ENCODE peak calls at places on chromosomes 5 and 9, in nine cellular contexts. U is right lobe of liver; A is PC-9; E is psoas muscle; Z is CD4-positive, alpha-beta memory T cell; T is gastrocnemius medialis; H is cardiac muscle cell; Y is substantia nigra; K is tibial artery. D is an unnamed sample.

GRCh38 chr5:93598997-93599371 is 16.0 kb downstream of the NR2F1 start:
- DNase-seq in K (no peak), U (no peak), T (no peak), E (no peak), A (no peak), Z (no peak), Y (no peak), H (no peak), D (no peak)

GRCh38 chr5:105034335-105034734 is 1471.7 kb upstream of the NUDT12 start:
- DNase-seq in H (no peak), T (no peak), Z (no peak), K (no peak), Y (no peak), U (no peak), A (no peak), E (no peak), D (no peak)

GRCh38 chr9:77751341-77752091 is 103.4 kb upstream of the GNA14 start:
- DNase-seq in T (no peak), U (no peak), H (peak; percentile 85), E (no peak), Z (no peak), Y (no peak), K (no peak), A (peak; percentile 28), D (peak; percentile 54)

GRCh38 chr9:128007566-128008138 is 26.9 kb upstream of the EEIG1 start:
- DNase-seq in H (peak; percentile 68), U (no peak), K (peak; percentile 40), E (peak; percentile 26), T (no peak), Z (peak; percentile 90), A (peak; percentile 82), Y (no peak), D (no peak)

GRCh38 chr5:157370967-157371366 is 89.0 kb upstream of the NIPAL4 start:
- DNase-seq in E (no peak), H (no peak), K (no peak), A (no peak), U (no peak), T (no peak), Z (no peak), Y (no peak), D (peak; percentile 57)

GRCh38 chr9:134356496-134357470 is 30.5 kb downstream of the RXRA start:
- DNase-seq in Y (no peak), E (no peak), U (peak; percentile 84), K (no peak), T (no peak), Z (no peak), H (peak; percentile 62), A (peak; percentile 95), D (no peak)

GRCh38 chr5:65779643-65780042 is 57.6 kb downstream of the NLN start:
- DNase-seq in E (no peak), U (no peak), K (no peak), T (no peak), Y (no peak), H (no peak), A (no peak), Z (no peak), D (no peak)

GRCh38 chr5:64100203-64100602 is 65.4 kb upstream of the RNF180 start:
- DNase-seq in H (no peak), Y (no peak), U (no peak), Z (no peak), E (no peak), T (no peak), K (no peak), A (no peak), D (no peak)

GRCh38 chr5:14588145-14588544 is 6.6 kb downstream of the OTULINL start:
- DNase-seq in A (no peak), T (no peak), U (no peak), K (no peak), Z (no peak), H (no peak), Y (no peak), E (no peak), D (no peak)

GRCh38 chr5:14587143-14587542 is 5.6 kb downstream of the OTULINL start:
- DNase-seq in E (peak; percentile 32), Y (no peak), Z (no peak), K (peak; percentile 67), H (no peak), T (peak; percentile 11), U (no peak), A (no peak), D (no peak)

GRCh38 chr5:14590949-14591348 is 9.4 kb downstream of the OTULINL start:
- DNase-seq in Y (no peak), K (no peak), E (no peak), A (no peak), Z (no peak), T (no peak), H (no peak), U (no peak), D (no peak)

GRCh38 chr5:14591548-14591947 is 10.0 kb downstream of the OTULINL start:
- DNase-seq in H (no peak), E (no peak), K (no peak), A (no peak), Z (no peak), U (no peak), T (no peak), Y (no peak), D (no peak)

GRCh38 chr5:14588758-14589543 is 7.4 kb downstream of the OTULINL start:
- DNase-seq in Y (no peak), A (no peak), T (no peak), H (no peak), E (no peak), Z (no peak), U (no peak), K (no peak), D (no peak)
- H3K27ac ChIP-seq in Y (no peak overlapping the region), A (no peak overlapping the region), T (no peak overlapping the region), H (no peak overlapping the region), E (no peak overlapping the region), Z (no peak overlapping the region), U (no peak overlapping the region), K (no peak overlapping the region), D (no peak overlapping the region)

GRCh38 chr5:170314696-170315095 is 17.1 kb upstream of the LCP2 start:
- DNase-seq in K (no peak), E (no peak), T (no peak), A (no peak), Z (no peak), U (no peak), Y (no peak), H (no peak), D (no peak)

GRCh38 chr5:170316933-170317332 is 19.4 kb upstream of the LCP2 start:
- DNase-seq in A (no peak), E (no peak), Y (no peak), Z (no peak), U (no peak), K (no peak), H (no peak), T (no peak), D (no peak)

GRCh38 chr5:170313344-170313743 is 15.8 kb upstream of the LCP2 start:
- DNase-seq in Z (peak; percentile 57), K (no peak), U (no peak), T (no peak), H (no peak), A (no peak), Y (no peak), E (no peak), D (no peak)

GRCh38 chr5:170312666-170313065 is 15.1 kb upstream of the LCP2 start:
- DNase-seq in E (no peak), U (no peak), T (no peak), Z (no peak), K (no peak), Y (no peak), A (no peak), H (peak; percentile 61), D (no peak)

GRCh38 chr5:170315154-170315553 is 17.6 kb upstream of the LCP2 start:
- DNase-seq in T (peak; percentile 61), K (peak; percentile 88), E (peak; percentile 69), U (no peak), A (no peak), Y (no peak), H (peak; percentile 74), Z (no peak), D (no peak)
- H3K27ac ChIP-seq in T (peak overlapping the region; percentile 22), K (peak overlapping the region; percentile 71), E (peak overlapping the region; percentile 46), U (no peak overlapping the region), A (no peak overlapping the region), Y (peak overlapping the region; percentile 62), H (no peak overlapping the region), Z (no peak overlapping the region), D (no peak overlapping the region)

DNA sequence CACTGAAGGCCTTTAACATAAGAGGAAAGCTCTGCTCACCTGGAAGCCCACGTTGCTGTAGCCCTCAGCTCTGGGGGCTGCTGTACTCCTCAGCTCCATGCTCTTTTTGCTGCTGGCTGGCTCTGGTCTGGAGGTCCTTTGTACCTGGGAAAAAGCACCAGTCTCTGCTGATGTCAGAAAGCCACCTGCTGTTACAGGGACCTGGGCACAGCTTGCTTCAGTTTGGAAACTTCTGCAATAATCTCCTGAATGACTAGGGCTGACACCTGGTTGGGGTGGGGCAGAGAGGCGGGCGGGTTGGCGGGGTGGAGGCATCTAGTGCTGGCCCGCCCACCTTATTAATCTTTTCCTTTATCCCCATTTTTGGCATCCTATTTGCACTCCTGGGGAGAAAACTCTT is at the start of gene SLC28A3:
- DNase-seq in Z (no peak), U (no peak), A (peak; percentile 26), H (no peak), T (no peak), K (no peak), E (no peak), Y (no peak), D (no peak)
- H3K27ac ChIP-seq in Z (no peak within 1 kb of the TSS), U (no peak within 1 kb of the TSS), A (peak within 1 kb of the TSS; percentile 79), H (peak within 1 kb of the TSS; percentile 91), T (no peak within 1 kb of the TSS), K (no peak within 1 kb of the TSS), E (no peak within 1 kb of the TSS), Y (no peak within 1 kb of the TSS), D (no peak within 1 kb of the TSS)

GRCh38 chr9:21579743-21580142 is 97.6 kb upstream of the IFNE start:
- DNase-seq in K (no peak), Y (no peak), Z (no peak), T (no peak), H (peak; percentile 10), A (no peak), U (no peak), E (no peak), D (no peak)

GRCh38 chr9:21584890-21585289 is 102.8 kb upstream of the IFNE start:
- DNase-seq in A (no peak), H (no peak), U (no peak), K (no peak), T (no peak), Z (no peak), Y (no peak), E (no peak), D (no peak)

GRCh38 chr9:21585756-21586752 is 103.9 kb upstream of the IFNE start:
- DNase-seq in U (no peak), Y (no peak), H (no peak), K (no peak), A (no peak), Z (no peak), E (no peak), T (no peak), D (no peak)

GRCh38 chr9:21580636-21581353 is 98.7 kb upstream of the IFNE start:
- DNase-seq in A (peak; percentile 25), E (no peak), Z (no peak), H (peak; percentile 16), K (no peak), U (no peak), T (no peak), Y (no peak), D (peak; percentile 66)

DNA sequence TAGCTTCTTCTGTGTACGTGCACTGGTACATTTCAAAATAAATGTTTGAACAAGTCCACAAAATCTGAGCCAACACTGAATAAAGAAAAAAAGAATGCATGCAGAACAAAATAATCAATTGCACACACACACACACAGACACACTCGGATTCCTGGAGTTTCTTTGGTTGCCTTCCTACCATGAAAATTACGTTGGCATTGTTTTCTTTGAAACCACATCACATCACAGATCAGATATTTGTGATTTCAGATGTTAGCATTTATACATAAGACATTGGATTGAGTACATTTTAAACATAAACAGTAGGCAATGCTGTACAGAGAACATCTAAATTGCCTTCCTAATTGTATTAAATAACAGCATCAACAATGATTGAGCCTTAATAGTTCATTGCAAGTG is 101.5 kb upstream of the IFNE start:
- DNase-seq in K (no peak), H (no peak), T (no peak), U (no peak), Z (no peak), A (no peak), Y (no peak), E (no peak), D (no peak)
- H3K27ac ChIP-seq in K (no peak overlapping the region), H (no peak overlapping the region), T (no peak overlapping the region), U (no peak overlapping the region), Z (no peak overlapping the region), A (no peak overlapping the region), Y (no peak overlapping the region), E (no peak overlapping the region), D (peak overlapping the region; percentile 24)

D was measured in SJSA1.